ENCODE peak calls at places on chromosomes 5 and 9, in ten cellular contexts. L is cardiac muscle cell, C is GM23248, E is bronchial epithelial cell, H is neural progenitor cell, U is adipocyte, R is left lung, Q is adrenal gland, Z is upper lobe of right lung, M is lower lobe of right lung. I is an unnamed sample.

GRCh38 chr5:102511666-102512065 is 12.9 kb upstream of the SLCO6A1 start:
- DNase-seq in L (peak; percentile 69), C (peak; percentile 50), E (no peak), H (no peak), U (peak; percentile 82), R (no peak), Q (peak; percentile 53), Z (no peak), M (no peak), I (no peak)

GRCh38 chr5:138820695-138821094 is 54.4 kb downstream of the LRRTM2 start:
- DNase-seq in L (no peak), C (no peak), E (no peak), H (no peak), U (no peak), R (no peak), Q (no peak), Z (no peak), M (no peak), I (no peak)

GRCh38 chr5:142915840-142916424 is 145.8 kb downstream of the ARHGAP26 start:
- DNase-seq in L (no peak), C (peak; percentile 43), E (peak; percentile 62), H (peak; percentile 67), U (no peak), R (no peak), Q (no peak), Z (no peak), M (no peak), I (no peak)

GRCh38 chr5:180329138-180329435 is 24.0 kb downstream of the GFPT2 start:
- DNase-seq in L (no peak), C (no peak), E (no peak), H (no peak), U (no peak), R (no peak), Q (no peak), Z (no peak), M (peak; percentile 34), I (no peak)

GRCh38 chr5:54302267-54302687 is 8.1 kb downstream of the ARL15 start:
- DNase-seq in L (peak; percentile 54), C (peak; percentile 27), E (peak; percentile 77), H (no peak), U (peak; percentile 44), R (no peak), Q (peak; percentile 59), Z (no peak), M (no peak), I (no peak)

GRCh38 chr5:107272954-107273353 is 397.8 kb downstream of the EFNA5 start:
- DNase-seq in L (peak; percentile 32), C (no peak), E (peak; percentile 21), H (no peak), U (no peak), R (no peak), Q (no peak), Z (no peak), M (no peak), I (no peak)

GRCh38 chr5:71939452-71939932 is 167.8 kb upstream of the MAP1B start:
- DNase-seq in L (no peak), C (peak; percentile 49), E (no peak), H (no peak), U (no peak), R (no peak), Q (no peak), Z (no peak), M (no peak), I (no peak)

GRCh38 chr5:18003784-18004183 is 369.5 kb downstream of the TAF11L14 start:
- DNase-seq in L (no peak), C (no peak), E (peak; percentile 26), H (no peak), U (no peak), R (no peak), Q (no peak), Z (no peak), M (no peak), I (no peak)

GRCh38 chr5:14673443-14673842 is 8.9 kb downstream of the OTULIN start:
- DNase-seq in L (no peak), C (no peak), E (no peak), H (no peak), U (no peak), R (no peak), Q (no peak), Z (no peak), M (no peak), I (no peak)

GRCh38 chr5:14676320-14676719 is 11.8 kb downstream of the OTULIN start:
- DNase-seq in L (peak; percentile 49), C (peak; percentile 52), E (peak; percentile 93), H (no peak), U (no peak), R (peak; percentile 64), Q (peak; percentile 39), Z (no peak), M (no peak), I (no peak)

GRCh38 chr5:14675865-14676300 is 11.4 kb downstream of the OTULIN start:
- DNase-seq in L (no peak), C (no peak), E (no peak), H (no peak), U (no peak), R (no peak), Q (no peak), Z (no peak), M (no peak), I (peak; percentile 59)

GRCh38 chr5:14672508-14673394 is 8.2 kb downstream of the OTULIN start:
- DNase-seq in L (no peak), C (peak; percentile 70), E (peak; percentile 56), H (no peak), U (no peak), R (no peak), Q (peak; percentile 60), Z (no peak), M (no peak), I (no peak)

DNA sequence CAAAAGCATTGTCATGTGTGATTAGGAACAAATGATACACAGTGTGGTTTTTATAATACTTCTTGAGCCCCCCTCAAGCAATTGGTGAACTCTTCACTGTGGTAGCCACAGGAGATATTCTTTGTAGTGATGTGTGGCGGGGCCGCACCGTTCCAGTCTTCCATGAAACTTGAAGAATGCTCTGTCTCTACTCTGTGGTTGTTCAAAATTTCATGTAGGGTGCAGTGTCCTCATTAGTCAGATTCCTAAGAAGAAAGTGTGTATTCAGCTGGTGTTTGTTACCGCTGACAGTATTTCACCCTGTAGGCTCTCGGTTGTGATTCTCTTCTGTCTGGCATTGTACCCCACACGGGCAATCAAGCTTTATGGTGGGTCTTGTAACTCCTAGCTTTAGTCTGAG is 10.8 kb downstream of the OTULIN start:
- DNase-seq in L (no peak), C (no peak), E (peak; percentile 40), H (no peak), U (no peak), R (no peak), Q (no peak), Z (no peak), M (no peak), I (no peak)
- H3K4me3 ChIP-seq in L (no peak overlapping the region), C (no peak overlapping the region), E (no peak overlapping the region), H (no peak overlapping the region), U (no peak overlapping the region), R (no peak overlapping the region), Q (no peak overlapping the region), Z (no peak overlapping the region), M (no peak overlapping the region), I (no peak overlapping the region)

GRCh38 chr9:35756275-35756742 is 2.2 kb upstream of the MSMP start:
- DNase-seq in L (peak; percentile 26), C (no peak), E (peak; percentile 33), H (peak; percentile 85), U (peak; percentile 30), R (peak; percentile 87), Q (peak; percentile 75), Z (peak; percentile 88), M (peak; percentile 83), I (no peak)
- H3K4me3 ChIP-seq in L (peak overlapping the region; percentile 72), C (peak overlapping the region; percentile 59), E (peak overlapping the region; percentile 52), H (peak overlapping the region; percentile 68), U (no peak overlapping the region), R (peak overlapping the region; percentile 54), Q (no peak overlapping the region), Z (peak overlapping the region; percentile 57), M (peak overlapping the region; percentile 68), I (peak overlapping the region; percentile 81)

GRCh38 chr9:129165198-129165597 is 12.9 kb downstream of the IER5L start:
- DNase-seq in L (no peak), C (no peak), E (no peak), H (no peak), U (no peak), R (no peak), Q (no peak), Z (no peak), M (no peak), I (no peak)

GRCh38 chr9:129170229-129170628 is 7.8 kb downstream of the IER5L start:
- DNase-seq in L (no peak), C (peak; percentile 68), E (peak; percentile 77), H (no peak), U (peak; percentile 47), R (no peak), Q (no peak), Z (no peak), M (no peak), I (no peak)

GRCh38 chr9:129164246-129164930 is 13.7 kb downstream of the IER5L start:
- DNase-seq in L (peak; percentile 90), C (peak; percentile 76), E (peak; percentile 39), H (peak; percentile 57), U (no peak), R (no peak), Q (no peak), Z (no peak), M (no peak), I (no peak)

GRCh38 chr9:129163753-129164152 is 14.3 kb downstream of the IER5L start:
- DNase-seq in L (no peak), C (no peak), E (no peak), H (no peak), U (no peak), R (no peak), Q (no peak), Z (no peak), M (no peak), I (no peak)

DNA sequence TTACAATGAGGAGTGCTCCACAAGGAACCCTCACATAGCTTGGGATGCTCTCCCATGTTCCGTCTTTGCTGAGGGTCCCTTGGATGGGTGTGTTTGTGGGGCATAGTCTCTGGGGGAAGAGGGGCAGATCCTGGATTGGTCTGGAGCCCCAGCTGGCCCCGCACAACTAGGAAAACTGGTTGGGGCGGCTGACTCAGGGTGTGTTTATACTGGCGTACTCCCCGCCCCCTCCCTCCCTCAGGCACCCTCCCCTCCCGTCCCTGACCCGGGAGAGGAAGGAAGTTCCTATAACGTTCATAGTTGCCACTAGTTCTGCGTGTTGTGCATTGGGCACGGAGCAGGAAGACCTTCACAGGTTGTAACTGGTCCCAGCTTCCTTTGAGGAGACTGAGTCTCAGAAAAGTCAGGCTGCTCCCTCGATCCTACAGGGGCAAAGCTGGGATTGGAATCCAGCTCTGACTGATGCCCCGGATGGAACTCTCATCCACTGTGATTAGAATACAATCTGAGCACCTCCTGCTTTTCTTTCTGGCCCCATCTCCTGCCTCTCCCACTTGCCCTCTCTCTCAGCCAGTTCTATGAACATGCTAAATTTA is 11.0 kb downstream of the IER5L start:
- DNase-seq in L (peak; percentile 78), C (peak; percentile 92), E (peak; percentile 93), H (no peak), U (peak; percentile 84), R (peak; percentile 89), Q (peak; percentile 75), Z (peak; percentile 89), M (peak; percentile 88), I (peak; percentile 56)
- H3K4me3 ChIP-seq in L (no peak overlapping the region), C (peak overlapping the region; percentile 33), E (peak overlapping the region; percentile 29), H (no peak overlapping the region), U (peak overlapping the region; percentile 76), R (peak overlapping the region; percentile 18), Q (no peak overlapping the region), Z (peak overlapping the region; percentile 39), M (peak overlapping the region; percentile 39), I (peak overlapping the region; percentile 44)

GRCh38 chr9:95511952-95512750 is 4.6 kb downstream of the PTCH1 start:
- DNase-seq in L (peak; percentile 47), C (peak; percentile 61), E (no peak), H (peak; percentile 62), U (peak; percentile 26), R (no peak), Q (no peak), Z (no peak), M (no peak), I (no peak)

GRCh38 chr9:95510610-95511231 is 6.0 kb downstream of the PTCH1 start:
- DNase-seq in L (peak; percentile 99), C (peak; percentile 97), E (peak; percentile 81), H (peak; percentile 99), U (peak; percentile 99), R (peak; percentile 93), Q (peak; percentile 88), Z (peak; percentile 95), M (peak; percentile 91), I (peak; percentile 91)

GRCh38 chr9:95509851-95510529 is 6.8 kb downstream of the PTCH1 start:
- DNase-seq in L (no peak), C (peak; percentile 66), E (peak; percentile 10), H (peak; percentile 49), U (peak; percentile 76), R (no peak), Q (peak; percentile 45), Z (no peak), M (no peak), I (no peak)

GRCh38 chr9:95512751-95513120 is 4.0 kb downstream of the PTCH1 start:
- DNase-seq in L (no peak), C (no peak), E (no peak), H (no peak), U (no peak), R (no peak), Q (no peak), Z (no peak), M (no peak), I (no peak)

GRCh38 chr9:95511232-95511951 is 5.4 kb downstream of the PTCH1 start:
- DNase-seq in L (peak; percentile 82), C (peak; percentile 81), E (peak; percentile 46), H (peak; percentile 85), U (peak; percentile 82), R (no peak), Q (no peak), Z (no peak), M (peak; percentile 66), I (no peak)
- H3K4me3 ChIP-seq in L (peak overlapping the region; percentile 72), C (peak overlapping the region; percentile 93), E (peak overlapping the region; percentile 77), H (peak overlapping the region; percentile 93), U (peak overlapping the region; percentile 96), R (peak overlapping the region; percentile 55), Q (peak overlapping the region; percentile 86), Z (peak overlapping the region; percentile 89), M (peak overlapping the region; percentile 86), I (peak overlapping the region; percentile 73)